ENCODE peak calls at places on chromosomes 5 and 9, in five cellular contexts. X is fibroblast of gingiva, R is fibroblast of pulmonary artery, L is AG09319, F is KBM-7. Z is an unnamed sample.

GRCh38 chr5:57010786-57011185 is 58.9 kb upstream of the MIER3 start:
- DNase-seq in F (no peak), R (no peak), X (no peak), L (no peak), Z (no peak)

GRCh38 chr9:114083693-114084092 is 5.6 kb upstream of the AMBP start:
- DNase-seq in F (no peak), L (no peak), X (no peak), R (no peak), Z (no peak)

GRCh38 chr5:6442333-6442732 is 6.3 kb upstream of the UBE2QL1 start:
- DNase-seq in R (no peak), X (no peak), F (no peak), L (no peak), Z (no peak)

GRCh38 chr9:125541840-125542243 is 165.2 kb downstream of the MAPKAP1 start:
- DNase-seq in R (peak; percentile 29), F (no peak), L (no peak), X (no peak), Z (no peak)

GRCh38 chr9:16912197-16912596 is 41.7 kb upstream of the BNC2 start:
- DNase-seq in R (peak; percentile 55), F (no peak), L (no peak), X (no peak), Z (no peak)

GRCh38 chr5:137888489-137888874 is 775 bp upstream of the PKD2L2 start:
- DNase-seq in F (no peak), X (no peak), L (no peak), R (no peak), Z (no peak)

GRCh38 chr5:142925795-142926194 is 155.6 kb downstream of the ARHGAP26 start:
- DNase-seq in F (no peak), L (peak; percentile 59), R (peak; percentile 75), X (peak; percentile 58), Z (no peak)

GRCh38 chr5:138869038-138869437 is 6.1 kb downstream of the LRRTM2 start:
- DNase-seq in L (no peak), X (no peak), R (no peak), F (no peak), Z (no peak)

GRCh38 chr5:38426986-38427950 is 129.2 kb downstream of the LIFR start:
- DNase-seq in L (no peak), F (no peak), R (no peak), X (no peak), Z (no peak)

GRCh38 chr9:136485049-136485647 is 2.3 kb upstream of the SEC16A start:
- DNase-seq in F (peak; percentile 96), R (peak; percentile 80), L (peak; percentile 41), X (peak; percentile 56), Z (peak; percentile 35)

GRCh38 chr5:9188956-9189355 is 356.9 kb downstream of the SEMA5A start:
- DNase-seq in L (no peak), F (no peak), R (no peak), X (no peak), Z (no peak)

Z was measured in NK-92 treated with Interleukin-12 subunit alpha and Interleukin-12 subunit beta, amount 100 ng/mL, for 24 hours.